ENCODE peak calls at places on chromosomes 6 and 20, in seven cellular contexts. Z, T, U, S, I, A and B are unnamed samples.

GRCh38 chr6:72522735-72523141 is 99.1 kb upstream of the KCNQ5 start:
- DNase-seq in Z (peak), T (no peak), U (no peak), S (no peak), I (peak), A (no peak), B (no peak)

GRCh38 chr6:49849121-49849907 is 17.0 kb downstream of the CRISP1 start:
- DNase-seq in Z (no peak), T (no peak), U (peak), S (no peak), I (peak), A (peak), B (peak)

GRCh38 chr6:86715676-86716075 is 221.7 kb upstream of the HTR1E start:
- DNase-seq in Z (no peak), T (no peak), U (no peak), S (no peak), I (no peak), A (no peak), B (no peak)

GRCh38 chr6:13593720-13594119 is 19.3 kb downstream of the SIRT5 start:
- DNase-seq in Z (no peak), T (no peak), U (no peak), S (no peak), I (no peak), A (no peak), B (no peak)

GRCh38 chr20:31869942-31870702 is at the start of the genes DUSP15 and TTLL9:
- DNase-seq in Z (no peak), T (peak), U (peak), S (peak), I (no peak), A (no peak), B (no peak)

GRCh38 chr20:62815066-62815991 is 1.5 kb upstream of the COL9A3 start:
- DNase-seq in Z (no peak), T (no peak), U (no peak), S (no peak), I (no peak), A (peak), B (no peak)

GRCh38 chr6:104829183-104829958 is 30.3 kb downstream of the HACE1 start:
- DNase-seq in Z (no peak), T (no peak), U (no peak), S (no peak), I (no peak), A (no peak), B (no peak)

GRCh38 chr6:129717287-129717686 is 7.3 kb upstream of the ARHGAP18 start:
- DNase-seq in Z (no peak), T (no peak), U (no peak), S (no peak), I (no peak), A (peak), B (no peak)

GRCh38 chr6:134114918-134115714 is 62.7 kb upstream of the SLC2A12 start:
- DNase-seq in Z (no peak), T (no peak), U (no peak), S (no peak), I (no peak), A (no peak), B (no peak)

GRCh38 chr6:53090576-53090975 is 25.4 kb downstream of the FBXO9 start:
- DNase-seq in Z (no peak), T (no peak), U (no peak), S (no peak), I (no peak), A (no peak), B (no peak)

GRCh38 chr6:160750276-160750689 is 48.2 kb downstream of the PLG start:
- DNase-seq in Z (no peak), T (no peak), U (no peak), S (no peak), I (peak), A (no peak), B (no peak)

GRCh38 chr6:132354517-132355167 is 46.6 kb downstream of the MOXD1 start:
- DNase-seq in Z (no peak), T (no peak), U (peak), S (peak), I (no peak), A (peak), B (no peak)

GRCh38 chr20:23350855-23351838 is 556 bp downstream of the NXT1 start:
- DNase-seq in Z (peak), T (peak), U (peak), S (peak), I (peak), A (peak), B (no peak)

GRCh38 chr6:26195376-26195923 is 108.2 kb downstream of the HFE start:
- DNase-seq in Z (peak), T (peak), U (peak), S (peak), I (peak), A (peak), B (peak)

GRCh38 chr6:25042599-25042936 is 106.8 kb upstream of the RIPOR2 start:
- DNase-seq in Z (no peak), T (no peak), U (no peak), S (no peak), I (no peak), A (no peak), B (no peak)

GRCh38 chr20:17895641-17896246 is 72.8 kb downstream of the SNX5 start:
- DNase-seq in Z (no peak), T (peak), U (peak), S (no peak), I (peak), A (no peak), B (no peak)

GRCh38 chr6:25061289-25061945 is 125.7 kb upstream of the RIPOR2 start:
- DNase-seq in Z (no peak), T (no peak), U (no peak), S (no peak), I (no peak), A (peak), B (no peak)

GRCh38 chr6:12614468-12614867 is 102.1 kb upstream of the PHACTR1 start:
- DNase-seq in Z (no peak), T (no peak), U (no peak), S (no peak), I (no peak), A (no peak), B (no peak)

GRCh38 chr6:49528571-49528970 is 21.9 kb upstream of the C6orf141 start:
- DNase-seq in Z (no peak), T (no peak), U (no peak), S (no peak), I (no peak), A (no peak), B (no peak)

GRCh38 chr6:149212892-149213786 is 104.4 kb upstream of the TAB2 start:
- DNase-seq in Z (no peak), T (no peak), U (no peak), S (no peak), I (peak), A (peak), B (no peak)

GRCh38 chr20:49987015-49987867 is 4.5 kb downstream of the SNAI1 start:
- DNase-seq in Z (no peak), T (no peak), U (no peak), S (no peak), I (no peak), A (no peak), B (no peak)

GRCh38 chr20:13670160-13670559 is 31.4 kb upstream of the TASP1 start:
- DNase-seq in Z (no peak), T (no peak), U (no peak), S (no peak), I (no peak), A (no peak), B (no peak)

GRCh38 chr6:139336994-139337393 is 37.5 kb downstream of the CITED2 start:
- DNase-seq in Z (no peak), T (no peak), U (no peak), S (no peak), I (no peak), A (no peak), B (no peak)

GRCh38 chr6:89371849-89372505 is 19.5 kb upstream of the UBE2J1 start:
- DNase-seq in Z (peak), T (peak), U (peak), S (peak), I (peak), A (peak), B (no peak)

GRCh38 chr6:73339340-73339739 is 14.7 kb downstream of the DPPA5 start:
- DNase-seq in Z (no peak), T (no peak), U (no peak), S (no peak), I (no peak), A (no peak), B (no peak)

GRCh38 chr6:74534485-74535211 is 671.2 kb downstream of the COL12A1 start:
- DNase-seq in Z (no peak), T (no peak), U (peak), S (no peak), I (no peak), A (peak), B (peak)

GRCh38 chr20:60921021-60921622 is 330.9 kb upstream of the CDH4 start:
- DNase-seq in Z (no peak), T (no peak), U (no peak), S (no peak), I (no peak), A (peak), B (no peak)

GRCh38 chr6:134870677-134871498 is 79.0 kb downstream of the ALDH8A1 start:
- DNase-seq in Z (no peak), T (no peak), U (no peak), S (no peak), I (peak), A (peak), B (no peak)

GRCh38 chr20:58926802-58927489 is 54.1 kb upstream of the NELFCD start:
- DNase-seq in Z (no peak), T (no peak), U (no peak), S (no peak), I (no peak), A (no peak), B (no peak)

GRCh38 chr6:147986891-147987290 is 355.7 kb upstream of the SASH1 start:
- DNase-seq in Z (no peak), T (no peak), U (no peak), S (no peak), I (no peak), A (no peak), B (no peak)

GRCh38 chr6:132322398-132322797 is 78.9 kb downstream of the MOXD1 start:
- DNase-seq in Z (no peak), T (no peak), U (no peak), S (no peak), I (no peak), A (no peak), B (peak)

GRCh38 chr20:56359212-56360132 is 698 bp downstream of the FAM210B start:
- DNase-seq in Z (no peak), T (peak), U (peak), S (peak), I (peak), A (peak), B (no peak)

GRCh38 chr20:32945710-32946221 is 58.5 kb downstream of the SUN5 start:
- DNase-seq in Z (no peak), T (no peak), U (no peak), S (no peak), I (no peak), A (peak), B (peak)

GRCh38 chr6:151240861-151241642 is 1.3 kb downstream of the AKAP12 start:
- DNase-seq in Z (no peak), T (peak), U (peak), S (peak), I (no peak), A (peak), B (peak)

GRCh38 chr6:46440133-46440532 is 51.1 kb downstream of the RCAN2 start:
- DNase-seq in Z (no peak), T (no peak), U (no peak), S (no peak), I (no peak), A (peak), B (no peak)

GRCh38 chr6:89200706-89201215 is 16.4 kb downstream of the GABRR1 start:
- DNase-seq in Z (no peak), T (no peak), U (no peak), S (no peak), I (no peak), A (no peak), B (no peak)

GRCh38 chr6:16764188-16764950 is 3.1 kb upstream of the ATXN1 start:
- DNase-seq in Z (no peak), T (no peak), U (no peak), S (no peak), I (no peak), A (peak), B (no peak)